ENCODE peak calls at places on chromosome 15, in six cellular contexts. D is fibroblast of villous mesenchyme, E is MCF 10A, L is AG04450, H is sigmoid colon, U is tibial artery. X is an unnamed sample.

GRCh38 chr15:40937762-40938529 is 8.8 kb downstream of the DLL4 start:
- DNase-seq in D (no peak), E (peak), L (no peak), H (no peak), U (no peak), X (peak)

GRCh38 chr15:48437178-48437577 is 105.9 kb downstream of the DUT start:
- DNase-seq in D (no peak), E (no peak), L (no peak), H (no peak), U (no peak), X (no peak)

GRCh38 chr15:57570994-57571393 is 20.7 kb upstream of the MYZAP start:
- DNase-seq in D (peak), E (peak), L (no peak), H (no peak), U (no peak), X (peak)

GRCh38 chr15:87736401-87736800 is 520.1 kb downstream of the NTRK3 start:
- DNase-seq in D (no peak), E (no peak), L (peak), H (no peak), U (no peak), X (no peak)

GRCh38 chr15:27495963-27496459 is 525.0 kb downstream of the GABRG3 start:
- DNase-seq in D (no peak), E (no peak), L (no peak), H (no peak), U (no peak), X (no peak)

GRCh38 chr15:44081223-44082013 is 113.7 kb downstream of the FRMD5 start:
- DNase-seq in D (peak), E (no peak), L (peak), H (no peak), U (no peak), X (no peak)

GRCh38 chr15:63378946-63379345 is 2.7 kb downstream of the CA12 start:
- DNase-seq in D (no peak), E (no peak), L (no peak), H (peak), U (no peak), X (no peak)

GRCh38 chr15:39124925-39125625 is 455.8 kb upstream of the THBS1 start:
- DNase-seq in D (no peak), E (no peak), L (no peak), H (no peak), U (no peak), X (no peak)

GRCh38 chr15:73901126-73901810 is 25.0 kb upstream of the LOXL1 start:
- DNase-seq in D (no peak), E (no peak), L (no peak), H (no peak), U (no peak), X (no peak)

GRCh38 chr15:29270169-29270955 is 740 bp upstream of the NSMCE3 start:
- DNase-seq in D (peak), E (no peak), L (no peak), H (no peak), U (no peak), X (no peak)

GRCh38 chr15:69314174-69314573 is 15.5 kb downstream of the PAQR5 start:
- DNase-seq in D (no peak), E (no peak), L (no peak), H (no peak), U (no peak), X (no peak)

GRCh38 chr15:93321881-93322282 is 232.9 kb upstream of the RGMA start:
- DNase-seq in D (no peak), E (peak), L (no peak), H (no peak), U (no peak), X (peak)

GRCh38 chr15:72511536-72511935 is 37.4 kb downstream of the ARIH1 start:
- DNase-seq in D (no peak), E (no peak), L (no peak), H (no peak), U (no peak), X (no peak)

GRCh38 chr15:59410448-59410896 is 27.5 kb upstream of the FAM81A start:
- DNase-seq in D (peak), E (no peak), L (no peak), H (no peak), U (no peak), X (peak)

GRCh38 chr15:61034793-61035710 is 194.1 kb downstream of the RORA start:
- DNase-seq in D (peak), E (no peak), L (no peak), H (no peak), U (no peak), X (no peak)

GRCh38 chr15:56759450-56759845 is 26.1 kb upstream of the ZNF280D start:
- DNase-seq in D (peak), E (peak), L (peak), H (peak), U (peak), X (peak)

GRCh38 chr15:89119489-89120478 is 31.5 kb downstream of the ABHD2 start:
- DNase-seq in D (peak), E (peak), L (no peak), H (no peak), U (peak), X (peak)

GRCh38 chr15:27449940-27450339 is 479.0 kb downstream of the GABRG3 start:
- DNase-seq in D (no peak), E (no peak), L (no peak), H (no peak), U (no peak), X (no peak)

GRCh38 chr15:66815322-66815721 is 113.3 kb downstream of the SMAD6 start:
- DNase-seq in D (peak), E (peak), L (peak), H (no peak), U (no peak), X (no peak)

GRCh38 chr15:31471731-31472430 is 145.2 kb downstream of the KLF13 start:
- DNase-seq in D (peak), E (no peak), L (peak), H (no peak), U (no peak), X (no peak)

GRCh38 chr15:34318277-34319079 is 19.1 kb downstream of the SLC12A6 start:
- DNase-seq in D (peak), E (peak), L (no peak), H (peak), U (peak), X (peak)

GRCh38 chr15:87211547-87211946 is 1045.0 kb downstream of the NTRK3 start:
- DNase-seq in D (no peak), E (no peak), L (no peak), H (no peak), U (no peak), X (no peak)

GRCh38 chr15:66004618-66005262 is 135.4 kb downstream of the RAB11A start:
- DNase-seq in D (peak), E (peak), L (no peak), H (no peak), U (no peak), X (peak)

GRCh38 chr15:25763206-25763880 is 99.8 kb downstream of the ATP10A start:
- DNase-seq in D (no peak), E (no peak), L (no peak), H (no peak), U (no peak), X (peak)

DNA sequence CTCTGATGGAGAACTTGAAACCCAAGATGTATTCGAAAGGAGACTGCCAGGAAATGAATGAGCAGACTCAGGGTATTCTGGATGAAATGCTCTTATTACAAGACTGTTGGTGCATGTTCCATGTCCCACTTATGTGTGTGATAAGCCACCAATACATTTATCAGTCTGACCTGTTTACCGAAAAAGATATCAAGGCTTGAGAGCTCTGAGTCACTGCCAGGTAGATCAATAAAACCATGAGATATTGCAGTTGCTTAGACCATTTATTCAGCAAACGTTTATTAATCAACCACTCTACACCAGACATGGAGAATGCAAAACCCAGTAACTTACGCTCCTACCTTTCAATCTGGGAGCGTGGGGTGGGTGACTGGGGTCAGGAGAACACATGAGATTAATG is 17.3 kb downstream of the CEMIP start:
- DNase-seq in D (no peak), E (no peak), L (no peak), H (no peak), U (no peak), X (no peak)
- TF ChIP-seq CTCF in D (no peak), E (no peak), L (no peak), H (no peak), U (no peak), X (no peak)

GRCh38 chr15:37291920-37292319 is 191.6 kb upstream of the MEIS2 start:
- DNase-seq in D (no peak), E (no peak), L (no peak), H (no peak), U (no peak), X (no peak)

DNA sequence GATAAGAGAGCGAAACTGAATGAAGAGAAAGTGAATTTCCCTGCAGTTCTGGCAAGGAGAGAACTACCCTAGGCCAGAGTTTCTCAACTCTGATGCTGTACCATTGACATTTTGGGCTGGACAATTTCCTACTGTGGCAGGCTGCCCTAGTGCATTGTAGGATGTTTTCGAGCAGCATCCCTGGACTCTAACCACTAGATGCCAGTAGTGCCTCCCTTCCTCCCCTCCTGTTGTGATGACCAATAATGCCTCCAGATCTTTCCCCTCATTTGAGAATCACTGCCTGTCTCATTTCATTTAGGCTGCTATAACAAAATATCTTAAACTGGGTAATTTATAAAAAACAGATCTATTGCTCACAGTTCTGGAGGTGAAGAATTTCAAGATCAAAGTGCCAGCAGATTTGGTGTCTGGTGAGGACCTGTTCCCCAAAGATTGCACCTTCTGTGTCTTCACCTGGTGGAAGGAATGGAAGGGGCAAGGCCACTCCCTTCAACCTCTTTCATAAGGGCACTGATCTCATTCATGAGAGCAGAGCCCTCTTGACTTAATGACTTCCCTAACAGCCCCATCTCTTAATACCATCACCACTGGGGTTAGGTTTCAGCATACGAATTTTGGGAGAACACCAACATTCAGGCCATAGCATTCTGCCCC is 188.9 kb upstream of the MEIS2 start:
- DNase-seq in D (no peak), E (peak), L (no peak), H (no peak), U (no peak), X (peak)
- TF ChIP-seq CTCF in D (peak), E (no peak), L (peak), H (no peak), U (no peak), X (no peak)

GRCh38 chr15:38072507-38073277 is 138.3 kb downstream of the TMCO5A start:
- DNase-seq in D (peak), E (peak), L (no peak), H (peak), U (peak), X (peak)
- TF ChIP-seq CTCF in D (no peak), E (peak), L (peak), H (no peak), U (no peak), X (no peak)

DNA sequence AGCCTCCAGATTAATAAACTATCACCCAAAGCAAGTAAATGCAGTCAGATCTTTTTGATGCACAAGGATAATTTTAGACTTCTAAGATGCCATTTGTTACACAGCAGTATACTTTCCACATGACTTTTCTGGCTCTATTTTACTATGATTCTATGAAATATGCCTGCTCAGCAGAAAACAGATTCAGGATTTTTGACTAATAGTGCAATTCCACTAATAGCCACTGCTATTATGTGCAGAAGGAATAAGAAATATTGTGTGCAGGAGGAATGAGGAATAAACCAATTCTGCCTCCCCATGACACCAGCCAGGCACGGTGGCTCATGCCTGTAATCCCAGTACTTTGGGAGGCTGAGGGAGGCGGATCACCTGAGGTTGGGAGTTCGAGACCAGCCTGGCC is 11.5 kb upstream of the SPPL2A start:
- DNase-seq in D (no peak), E (no peak), L (no peak), H (no peak), U (no peak), X (no peak)
- TF ChIP-seq CTCF in D (no peak), E (no peak), L (peak), H (no peak), U (no peak), X (no peak)

DNA sequence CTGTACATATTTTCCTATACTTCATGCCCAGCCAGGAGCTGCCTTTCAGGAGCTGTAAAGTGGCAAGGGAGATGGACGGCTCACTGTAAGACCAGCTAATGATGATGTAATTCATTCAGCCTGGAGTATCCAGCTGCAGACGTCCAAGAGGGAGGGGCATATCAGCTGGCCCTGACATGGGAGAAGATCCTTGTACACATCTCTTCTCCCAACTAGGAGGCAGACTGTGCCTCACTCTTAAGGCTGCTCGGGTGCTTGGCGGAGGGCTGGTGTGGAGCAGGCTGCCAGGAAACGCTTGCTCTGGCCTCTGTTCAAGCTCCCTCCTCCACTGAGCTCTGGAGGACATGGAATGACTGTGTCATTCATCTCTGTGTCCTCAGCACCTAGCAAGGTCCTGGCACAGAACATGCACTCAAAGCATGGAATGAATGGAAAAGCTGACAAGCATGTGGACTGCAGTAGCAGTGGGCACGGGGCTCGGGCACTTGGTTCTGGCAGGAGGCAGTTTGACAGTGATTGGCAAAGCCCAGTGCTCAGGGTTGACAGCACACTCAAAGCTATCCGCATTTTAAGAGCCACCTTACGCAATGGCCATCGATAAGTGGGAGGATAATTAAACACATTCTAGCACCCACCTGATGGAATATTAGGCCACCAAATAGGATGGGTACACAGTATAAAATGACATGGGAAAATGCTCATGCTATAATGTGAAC is 72.4 kb downstream of the TBC1D2B start:
- DNase-seq in D (peak), E (peak), L (peak), H (peak), U (peak), X (no peak)
- TF ChIP-seq CTCF in D (peak), E (no peak), L (peak), H (no peak), U (no peak), X (no peak)

DNA sequence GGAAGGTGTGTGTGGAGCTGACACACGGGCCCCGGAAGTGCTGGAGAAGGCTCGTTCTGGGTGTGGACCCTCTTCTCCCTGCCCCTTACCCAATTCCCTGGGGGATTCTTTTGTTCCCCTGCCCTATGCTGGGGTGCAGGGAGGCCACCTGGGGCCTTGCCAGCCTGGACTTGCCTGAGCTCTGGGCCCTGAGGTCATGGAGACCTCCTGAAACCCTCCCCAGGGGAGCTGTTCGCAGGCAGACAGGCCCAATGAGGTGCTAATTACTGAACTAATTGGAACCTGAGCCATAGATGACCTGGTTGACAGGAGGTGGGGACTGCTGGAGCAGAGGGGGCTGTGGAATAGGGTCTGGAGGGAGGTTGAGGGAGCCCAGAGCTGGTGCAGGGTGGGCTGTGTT is 9.4 kb upstream of the C15orf39 start:
- DNase-seq in D (no peak), E (no peak), L (no peak), H (no peak), U (no peak), X (no peak)
- TF ChIP-seq CTCF in D (no peak), E (no peak), L (no peak), H (no peak), U (no peak), X (no peak)

X was measured in Calu3.